ENCODE peak calls at places on chromosome 7, in ten cellular contexts. D is psoas muscle, L is neural progenitor cell, Z is A549, P is foreskin fibroblast, O is astrocyte, M is IMR-90, C is tibial artery, F is lower leg skin, U is prostate gland. R is an unnamed sample.

GRCh38 chr7:94231333-94231732 is 163.4 kb upstream of the COL1A2 start:
- DNase-seq in D (no peak), Z (no peak), F (no peak), U (no peak), L (no peak), P (no peak), C (no peak), M (no peak), O (no peak), R (no peak)

GRCh38 chr7:158309844-158310763 is 277.5 kb downstream of the PTPRN2 start:
- DNase-seq in P (no peak), U (no peak), L (no peak), F (no peak), C (no peak), M (no peak), D (no peak), O (no peak), Z (no peak), R (no peak)

GRCh38 chr7:12434012-12434642 is 30.5 kb upstream of the VWDE start:
- DNase-seq in M (no peak), Z (no peak), L (no peak), D (no peak), O (no peak), P (peak), C (no peak), U (no peak), F (no peak), R (no peak)

GRCh38 chr7:144674550-144674949 is 161.3 kb downstream of the TPK1 start:
- DNase-seq in P (no peak), D (no peak), Z (no peak), U (no peak), O (no peak), M (no peak), L (no peak), F (no peak), C (no peak), R (no peak)

GRCh38 chr7:33809218-33809617 is 96.1 kb upstream of the BMPER start:
- DNase-seq in Z (no peak), P (peak), L (no peak), O (no peak), C (no peak), M (no peak), F (no peak), D (peak), U (no peak), R (no peak)

GRCh38 chr7:87416682-87417587 is 58.5 kb downstream of the ABCB4 start:
- DNase-seq in Z (peak), D (no peak), M (peak), L (peak), O (peak), U (peak), C (no peak), P (peak), F (no peak), R (peak)

GRCh38 chr7:138745189-138745588 is 44.0 kb upstream of the SVOPL start:
- DNase-seq in F (no peak), L (no peak), D (no peak), C (no peak), U (no peak), Z (no peak), M (no peak), O (no peak), P (no peak), R (no peak)

GRCh38 chr7:37433166-37433565 is 15.5 kb downstream of the ELMO1 start:
- DNase-seq in P (no peak), U (no peak), M (no peak), O (no peak), D (no peak), C (no peak), F (peak), Z (peak), L (no peak), R (no peak)

GRCh38 chr7:129535896-129536295 is 33.6 kb downstream of the SMKR1 start:
- DNase-seq in C (no peak), U (no peak), L (no peak), O (no peak), Z (no peak), P (no peak), D (no peak), M (no peak), F (no peak), R (no peak)

GRCh38 chr7:141272417-141272816 is 198.6 kb downstream of the TMEM178B start:
- DNase-seq in O (no peak), P (no peak), D (no peak), C (no peak), F (no peak), L (peak), Z (no peak), M (no peak), U (no peak), R (no peak)

GRCh38 chr7:151017953-151018420 is 6.3 kb downstream of the ATG9B start:
- DNase-seq in U (peak), P (peak), O (no peak), F (peak), Z (peak), M (peak), C (no peak), L (peak), D (peak), R (peak)

GRCh38 chr7:87833130-87833529 is 43.0 kb downstream of the SLC25A40 start:
- DNase-seq in L (no peak), M (peak), P (no peak), F (no peak), C (no peak), Z (no peak), U (no peak), D (no peak), O (no peak), R (no peak)

GRCh38 chr7:24701232-24701898 is 55.9 kb downstream of the GSDME start:
- DNase-seq in C (no peak), Z (no peak), U (peak), M (peak), L (no peak), D (no peak), O (peak), F (no peak), P (peak), R (no peak)

GRCh38 chr7:142864980-142865747 is 10.3 kb downstream of the EPHB6 start:
- DNase-seq in D (peak), F (no peak), C (no peak), U (no peak), Z (no peak), O (no peak), M (no peak), L (no peak), P (peak), R (no peak)

GRCh38 chr7:106417273-106417902 is 132.6 kb upstream of the NAMPT start:
- DNase-seq in O (no peak), C (no peak), F (no peak), U (no peak), M (peak), P (peak), L (no peak), Z (peak), D (no peak), R (no peak)

GRCh38 chr7:73717991-73718405 is 1.5 kb downstream of the STX1A start:
- DNase-seq in P (peak), L (no peak), D (no peak), C (no peak), U (no peak), Z (no peak), O (peak), F (no peak), M (peak), R (no peak)

GRCh38 chr7:87715511-87715910 is 87.3 kb downstream of the RUNDC3B start:
- DNase-seq in Z (no peak), L (no peak), C (no peak), D (no peak), U (no peak), P (no peak), F (no peak), M (no peak), O (no peak), R (no peak)

GRCh38 chr7:55183897-55184296 is 165.1 kb downstream of the EGFR start:
- DNase-seq in M (no peak), D (no peak), F (no peak), O (no peak), L (no peak), C (no peak), P (no peak), Z (no peak), U (no peak), R (no peak)
- H3K4me3 ChIP-seq in M (no peak), D (no peak), F (no peak), O (no peak), L (no peak), C (no peak), P (no peak), Z (no peak), U (no peak), R (no peak)

DNA sequence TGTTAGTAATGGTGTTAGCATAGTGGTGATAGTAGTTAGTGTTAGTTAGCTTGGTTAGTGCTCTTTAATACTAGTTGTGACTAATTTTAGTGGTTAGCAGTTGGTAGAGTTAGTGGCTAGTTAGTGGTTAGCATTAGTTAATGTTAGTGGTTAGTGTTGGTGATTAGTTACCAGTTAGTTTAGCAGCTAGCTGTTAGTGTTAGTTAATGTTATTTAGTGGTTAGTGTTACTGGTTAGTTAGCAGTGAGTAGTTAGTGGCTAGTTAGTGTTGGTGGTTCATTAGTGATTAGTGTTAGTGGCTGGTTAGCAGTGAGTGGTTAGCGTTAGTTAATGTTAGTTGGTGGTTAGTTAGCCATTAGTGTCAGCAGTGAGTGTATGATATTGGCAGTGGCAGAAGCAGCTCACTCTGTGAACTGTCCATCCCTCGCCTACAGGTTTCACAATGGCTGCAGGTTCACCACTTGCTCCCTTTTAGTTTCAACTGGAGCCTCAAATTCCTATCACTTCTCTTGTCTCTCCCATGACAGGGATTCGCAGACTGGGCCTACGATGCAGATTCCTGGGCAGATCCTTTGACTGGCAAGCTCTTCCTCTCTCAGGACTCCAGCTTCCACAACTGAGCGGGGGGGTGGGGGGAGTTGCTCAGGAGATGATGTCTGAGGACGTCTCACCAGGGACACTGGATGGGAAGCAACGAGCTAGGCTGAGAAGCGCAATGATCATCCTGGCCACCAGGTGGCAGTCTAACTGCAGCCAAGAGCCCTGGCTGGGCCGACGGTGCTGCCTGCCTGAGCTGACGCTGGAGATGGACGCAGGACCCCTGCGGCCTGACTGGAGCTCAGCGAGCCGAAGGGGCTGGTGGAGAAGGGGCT is 19.5 kb downstream of the GHRHR start:
- DNase-seq in M (peak), O (peak), U (peak), L (peak), D (peak), F (peak), C (peak), Z (peak), P (peak), R (peak)
- TF ChIP-seq CTCF in M (peak), O (peak), U (peak), L (peak), D (peak), F (peak), C (peak), Z (peak), P (peak), R (peak)

DNA sequence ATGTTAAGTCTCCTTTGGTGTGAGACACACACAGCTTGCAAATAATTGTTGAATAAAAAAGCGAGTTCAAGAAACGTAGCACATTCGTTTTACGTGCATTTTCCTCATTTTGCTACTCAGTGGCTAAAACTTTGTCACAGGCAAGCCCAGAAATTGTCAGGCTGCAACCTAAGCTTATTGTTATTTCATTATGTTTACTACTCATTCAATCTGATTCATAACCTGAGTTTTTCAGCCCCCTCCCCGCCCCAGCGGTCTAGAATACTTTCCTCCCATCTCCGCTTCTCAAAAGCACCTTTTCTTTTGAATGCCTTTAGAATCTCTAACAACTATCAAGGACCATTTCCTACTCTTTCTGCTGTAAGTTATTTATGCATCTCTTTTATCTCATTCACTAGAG is 1.1 kb downstream of the FAM133B start:
- DNase-seq in P (no peak), Z (no peak), O (no peak), C (no peak), F (no peak), M (no peak), L (no peak), U (no peak), D (no peak), R (no peak)
- H3K4me3 ChIP-seq in P (peak), Z (peak), O (peak), C (peak), F (peak), M (peak), L (peak), U (peak), D (peak), R (peak)

GRCh38 chr7:44762726-44763522 is 14.3 kb downstream of the ZMIZ2 start:
- DNase-seq in C (no peak), U (no peak), M (no peak), Z (no peak), O (no peak), D (no peak), L (no peak), F (no peak), P (no peak), R (no peak)

GRCh38 chr7:44759246-44759645 is 10.6 kb downstream of the ZMIZ2 start:
- DNase-seq in C (no peak), F (no peak), Z (no peak), L (no peak), M (no peak), D (no peak), P (no peak), U (no peak), O (no peak), R (no peak)

GRCh38 chr7:44762300-44762699 is 13.7 kb downstream of the ZMIZ2 start:
- DNase-seq in C (no peak), U (no peak), O (no peak), D (no peak), F (no peak), P (no peak), L (no peak), M (no peak), Z (no peak), R (no peak)

GRCh38 chr7:44760034-44760580 is 11.5 kb downstream of the ZMIZ2 start:
- DNase-seq in U (no peak), O (no peak), Z (no peak), D (no peak), L (no peak), M (no peak), C (no peak), F (no peak), P (no peak), R (no peak)

GRCh38 chr7:44761207-44762161 is 12.8 kb downstream of the ZMIZ2 start:
- DNase-seq in D (peak), U (peak), L (no peak), C (no peak), P (peak), Z (no peak), F (no peak), M (no peak), O (no peak), R (peak)
- TF ChIP-seq CTCF in D (no peak), U (no peak), L (no peak), C (no peak), P (no peak), Z (no peak), F (no peak), M (no peak), O (no peak), R (no peak)

GRCh38 chr7:3922175-3922635 is 621.2 kb downstream of the SDK1 start:
- DNase-seq in P (peak), C (no peak), U (peak), Z (peak), O (peak), M (peak), D (no peak), F (no peak), L (peak), R (no peak)
- H3K4me3 ChIP-seq in P (no peak), C (no peak), U (no peak), Z (no peak), O (no peak), M (no peak), D (peak), F (no peak), L (no peak), R (no peak)

GRCh38 chr7:70417061-70417655 is 714.8 kb upstream of the GALNT17 start:
- DNase-seq in L (peak), U (no peak), Z (no peak), O (no peak), D (no peak), C (no peak), M (no peak), F (no peak), P (no peak), R (no peak)
- TF ChIP-seq CTCF in L (peak), U (no peak), Z (no peak), O (no peak), D (peak), C (no peak), M (no peak), F (no peak), P (no peak), R (no peak)